ENCODE peak calls at places on chromosomes 7 and 10, in seven cellular contexts. X is IMR-90; C is esophagus squamous epithelium; M is caudate nucleus; W is stimulated activated CD4-positive, alpha-beta T cell treated with anti-CD3 and anti-CD28 coated beads, TNF-alpha, amount 100 ng/mL, for 24 hours; O is iris pigment epithelial cell; Z is GM10248. G is an unnamed sample.

GRCh38 chr7:121126801-121127534 is 138.5 kb downstream of the CPED1 start:
- DNase-seq in X (peak), C (no peak), M (no peak), W (no peak), O (peak), Z (no peak), G (no peak)

GRCh38 chr7:1121886-1122831 is 34.2 kb downstream of the GPER1 start:
- DNase-seq in X (no peak), C (no peak), M (no peak), W (no peak), O (no peak), Z (no peak), G (no peak)

GRCh38 chr10:113549856-113550255 is 3.0 kb upstream of the HABP2 start:
- DNase-seq in X (no peak), C (no peak), M (no peak), W (no peak), O (no peak), Z (no peak), G (no peak)

GRCh38 chr7:50446542-50446960 is 3.6 kb downstream of the FIGNL1 start:
- DNase-seq in X (peak), C (no peak), M (no peak), W (no peak), O (peak), Z (no peak), G (peak)

GRCh38 chr10:126215767-126216166 is 172.5 kb downstream of the ADAM12 start:
- DNase-seq in X (no peak), C (no peak), M (no peak), W (no peak), O (no peak), Z (no peak), G (no peak)

GRCh38 chr7:104972510-104972909 is 41.5 kb upstream of the KMT2E start:
- DNase-seq in X (peak), C (no peak), M (no peak), W (no peak), O (peak), Z (no peak), G (no peak)

GRCh38 chr10:75210193-75211006 is at the start of gene VDAC2:
- DNase-seq in X (peak), C (peak), M (peak), W (peak), O (peak), Z (peak), G (peak)

GRCh38 chr7:44222776-44223261 is 22.0 kb downstream of the YKT6 start:
- DNase-seq in X (no peak), C (no peak), M (no peak), W (no peak), O (no peak), Z (no peak), G (no peak)

GRCh38 chr7:90661290-90662151 is 65.4 kb downstream of the CDK14 start:
- DNase-seq in X (peak), C (no peak), M (no peak), W (no peak), O (peak), Z (no peak), G (no peak)

GRCh38 chr10:34286136-34286739 is 528.9 kb downstream of the PARD3 start:
- DNase-seq in X (peak), C (no peak), M (no peak), W (no peak), O (peak), Z (no peak), G (no peak)

GRCh38 chr7:79911420-79911819 is 223.2 kb upstream of the GNAI1 start:
- DNase-seq in X (no peak), C (no peak), M (no peak), W (no peak), O (no peak), Z (no peak), G (no peak)

GRCh38 chr10:122373713-122374112 is 795 bp upstream of the PLEKHA1 start:
- DNase-seq in X (peak), C (no peak), M (no peak), W (no peak), O (peak), Z (no peak), G (no peak)

GRCh38 chr10:72009430-72010081 is 45.4 kb downstream of the CHST3 start:
- DNase-seq in X (peak), C (no peak), M (no peak), W (no peak), O (peak), Z (no peak), G (no peak)

GRCh38 chr7:91473619-91474018 is 209.4 kb downstream of the FZD1 start:
- DNase-seq in X (no peak), C (no peak), M (no peak), W (no peak), O (no peak), Z (no peak), G (no peak)

GRCh38 chr10:104077282-104078151 is 8.2 kb downstream of the COL17A1 start:
- DNase-seq in X (no peak), C (no peak), M (no peak), W (no peak), O (no peak), Z (no peak), G (no peak)

GRCh38 chr7:4042402-4042801 is 639.7 kb upstream of the FOXK1 start:
- DNase-seq in X (no peak), C (no peak), M (no peak), W (no peak), O (no peak), Z (no peak), G (no peak)

GRCh38 chr7:77181739-77182138 is 17.9 kb downstream of the FGL2 start:
- DNase-seq in X (no peak), C (no peak), M (no peak), W (no peak), O (no peak), Z (no peak), G (no peak)

GRCh38 chr10:49300140-49300974 is 1.4 kb downstream of the C10orf71 start:
- DNase-seq in X (peak), C (no peak), M (no peak), W (no peak), O (no peak), Z (no peak), G (no peak)

GRCh38 chr7:155998328-155998691 is 186.0 kb upstream of the SHH start:
- DNase-seq in X (no peak), C (no peak), M (no peak), W (no peak), O (no peak), Z (no peak), G (no peak)

GRCh38 chr10:76779163-76779820 is 858.3 kb downstream of the KCNMA1 start:
- DNase-seq in X (peak), C (no peak), M (no peak), W (no peak), O (peak), Z (no peak), G (no peak)

GRCh38 chr10:75532253-75532924 is 101.0 kb downstream of the LRMDA start:
- DNase-seq in X (peak), C (no peak), M (no peak), W (no peak), O (peak), Z (no peak), G (no peak)

GRCh38 chr7:127207806-127208205 is 44.9 kb downstream of the GRM8 start:
- DNase-seq in X (no peak), C (no peak), M (no peak), W (no peak), O (no peak), Z (no peak), G (no peak)

GRCh38 chr7:16260236-16260728 is 161.1 kb downstream of the CRPPA start:
- DNase-seq in X (no peak), C (no peak), M (no peak), W (no peak), O (no peak), Z (no peak), G (no peak)